ENCODE peak calls at places on chromosomes 13 and 19, in nine cellular contexts. K, P, Z, L, O, U, N, H and M are unnamed samples.

GRCh38 chr13:78431328-78431727 is 172.0 kb downstream of the POU4F1 start:
- DNase-seq in K (no peak), P (no peak), Z (no peak), L (no peak), O (no peak), U (no peak), N (no peak), H (no peak), M (no peak)

GRCh38 chr13:34258646-34259386 is 440.9 kb downstream of the RFC3 start:
- DNase-seq in K (no peak), P (no peak), Z (no peak), L (no peak), O (no peak), U (no peak), N (no peak), H (no peak), M (no peak)

GRCh38 chr19:54430306-54431254 is 15.3 kb downstream of the TTYH1 start:
- DNase-seq in K (no peak), P (peak; percentile 71), Z (peak; percentile 26), L (peak; percentile 40), O (no peak), U (no peak), N (no peak), H (no peak), M (peak; percentile 49)

GRCh38 chr13:101384929-101385328 is 31.4 kb downstream of the NALCN start:
- DNase-seq in K (no peak), P (no peak), Z (no peak), L (no peak), O (no peak), U (no peak), N (no peak), H (no peak), M (no peak)

GRCh38 chr13:97030705-97031452 is 36.6 kb upstream of the OXGR1 start:
- DNase-seq in K (no peak), P (no peak), Z (no peak), L (peak; percentile 87), O (peak; percentile 77), U (no peak), N (peak; percentile 2), H (no peak), M (no peak)

GRCh38 chr19:7516281-7516862 is 469 bp downstream of the ZNF358 start:
- DNase-seq in K (no peak), P (no peak), Z (no peak), L (no peak), O (no peak), U (no peak), N (no peak), H (no peak), M (no peak)

GRCh38 chr19:1521636-1522035 is 2.2 kb upstream of the PLK5 start:
- DNase-seq in K (no peak), P (no peak), Z (no peak), L (no peak), O (no peak), U (no peak), N (no peak), H (no peak), M (no peak)

GRCh38 chr13:80340643-80341097 is 256 bp downstream of the SPRY2 start:
- DNase-seq in K (no peak), P (no peak), Z (no peak), L (peak; percentile 81), O (peak; percentile 61), U (peak; percentile 14), N (no peak), H (peak; percentile 59), M (no peak)

GRCh38 chr19:53158119-53158656 is 665 bp downstream of the ZNF347 start:
- DNase-seq in K (no peak), P (peak; percentile 58), Z (peak; percentile 37), L (peak; percentile 23), O (peak; percentile 15), U (no peak), N (no peak), H (peak; percentile 29), M (no peak)

GRCh38 chr19:40229484-40229883 is 3.0 kb upstream of the CCNP start:
- DNase-seq in K (no peak), P (no peak), Z (no peak), L (no peak), O (peak; percentile 68), U (no peak), N (no peak), H (no peak), M (no peak)

GRCh38 chr13:86882835-86883234 is 788.3 kb upstream of the SLITRK5 start:
- DNase-seq in K (no peak), P (no peak), Z (no peak), L (no peak), O (no peak), U (no peak), N (no peak), H (no peak), M (no peak)

GRCh38 chr13:29476046-29476445 is 119.4 kb downstream of the SLC7A1 start:
- DNase-seq in K (no peak), P (no peak), Z (no peak), L (no peak), O (no peak), U (no peak), N (no peak), H (no peak), M (no peak)

GRCh38 chr13:77001963-77002587 is 10.2 kb downstream of the CLN5 start:
- DNase-seq in K (no peak), P (no peak), Z (no peak), L (no peak), O (no peak), U (no peak), N (no peak), H (no peak), M (no peak)

GRCh38 chr19:3333662-3334061 is 32.7 kb upstream of the NFIC start:
- DNase-seq in K (no peak), P (no peak), Z (no peak), L (no peak), O (no peak), U (no peak), N (no peak), H (no peak), M (no peak)

GRCh38 chr13:46753137-46753536 is 43.8 kb downstream of the ESD start:
- DNase-seq in K (no peak), P (no peak), Z (no peak), L (no peak), O (no peak), U (no peak), N (no peak), H (no peak), M (no peak)

GRCh38 chr13:29513002-29513980 is 82.2 kb downstream of the SLC7A1 start:
- DNase-seq in K (no peak), P (no peak), Z (no peak), L (no peak), O (peak; percentile 59), U (no peak), N (no peak), H (no peak), M (no peak)

GRCh38 chr19:16449330-16449961 is 22.3 kb downstream of the EPS15L1 start:
- DNase-seq in K (no peak), P (no peak), Z (peak; percentile 71), L (no peak), O (no peak), U (no peak), N (no peak), H (no peak), M (no peak)

GRCh38 chr13:35866801-35867200 is 264.4 kb downstream of the DCLK1 start:
- DNase-seq in K (no peak), P (no peak), Z (no peak), L (peak; percentile 31), O (no peak), U (no peak), N (no peak), H (no peak), M (no peak)

GRCh38 chr19:31969955-31970545 is 375.4 kb upstream of the ZNF507 start:
- DNase-seq in K (no peak), P (no peak), Z (no peak), L (no peak), O (no peak), U (no peak), N (no peak), H (no peak), M (no peak)

GRCh38 chr13:82358284-82358683 is 1524.0 kb downstream of the SLITRK1 start:
- DNase-seq in K (no peak), P (no peak), Z (no peak), L (peak; percentile 3), O (peak; percentile 26), U (no peak), N (no peak), H (no peak), M (no peak)

DNA sequence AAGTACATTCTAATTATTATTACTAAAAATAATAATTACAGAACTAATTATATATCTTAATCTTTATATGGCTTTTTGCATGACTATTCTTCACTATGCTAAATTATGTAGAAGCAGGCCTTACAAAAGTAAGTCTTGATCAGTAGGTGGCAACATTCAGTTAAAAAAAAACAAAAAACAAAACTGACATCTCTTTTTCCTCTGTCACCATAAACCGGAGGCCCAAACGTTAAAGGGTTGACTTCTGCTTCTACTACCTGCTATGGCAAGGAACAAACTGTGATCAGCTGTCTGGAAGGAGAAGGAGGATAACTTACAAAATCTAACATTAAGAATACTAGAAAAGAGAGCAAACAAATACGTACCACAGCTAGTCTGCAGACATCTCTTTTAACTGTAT is 1525.6 kb downstream of the SLITRK1 start:
- DNase-seq in K (no peak), P (no peak), Z (no peak), L (peak; percentile 31), O (peak; percentile 6), U (no peak), N (no peak), H (no peak), M (no peak)
- TF ChIP-seq CTCF in K (no peak), P (no peak), Z (no peak), L (peak; percentile 23), O (no peak), U (no peak), N (no peak), H (no peak), M (peak; percentile 24)

DNA sequence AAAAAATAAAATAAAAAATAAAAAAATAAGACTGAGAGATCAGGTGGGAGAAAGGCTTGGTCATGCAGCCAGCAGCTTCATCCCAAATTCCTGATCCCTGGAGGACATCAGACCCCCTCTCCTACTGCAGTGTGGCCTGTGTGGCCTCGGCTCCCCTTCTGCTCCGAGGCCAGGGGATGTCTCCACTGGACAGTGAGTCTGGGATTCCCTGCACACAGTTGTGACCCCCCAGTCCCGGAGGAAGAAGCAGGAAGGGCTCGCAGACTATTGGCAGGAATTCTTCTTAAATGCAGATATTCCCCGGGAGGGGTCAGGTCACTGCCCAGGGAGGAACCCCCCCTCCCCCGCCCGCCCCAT is 41.9 kb downstream of the ZNF627 start:
- DNase-seq in K (no peak), P (no peak), Z (peak; percentile 7), L (no peak), O (no peak), U (no peak), N (no peak), H (no peak), M (no peak)
- H3K4me3 ChIP-seq in K (peak overlapping the region; percentile 86), P (no peak overlapping the region), Z (peak overlapping the region; percentile 85), L (no peak overlapping the region), O (no peak overlapping the region), U (no peak overlapping the region), N (peak overlapping the region; percentile 92), H (no peak overlapping the region), M (peak overlapping the region; percentile 87)

GRCh38 chr13:111050539-111050879 is 64.6 kb upstream of the ARHGEF7 start:
- DNase-seq in K (no peak), P (no peak), Z (no peak), L (no peak), O (no peak), U (no peak), N (no peak), H (no peak), M (no peak)
- TF ChIP-seq CTCF in K (no peak), P (no peak), Z (no peak), L (no peak), O (no peak), U (no peak), N (no peak), H (no peak), M (no peak)

GRCh38 chr19:35785087-35785627 is 9.8 kb downstream of the ARHGAP33 start:
- DNase-seq in K (no peak), P (no peak), Z (no peak), L (no peak), O (no peak), U (no peak), N (no peak), H (no peak), M (no peak)
- H3K4me3 ChIP-seq in K (no peak overlapping the region), P (no peak overlapping the region), Z (no peak overlapping the region), L (no peak overlapping the region), O (no peak overlapping the region), U (no peak overlapping the region), N (no peak overlapping the region), H (no peak overlapping the region), M (no peak overlapping the region)